ENCODE peak calls at places on chromosomes 5 and 9, in nine cellular contexts. One of them, this sample, is unnamed.

GRCh38 chr9:76894198-76894597 is 11.7 kb downstream of the PRUNE2 start:
- DNase-seq in adrenal gland: no peak
- DNase-seq in HCT116: no peak
- DNase-seq in GM12878: no peak
- DNase-seq in stomach: no peak
- DNase-seq in heart left ventricle: no peak
- DNase-seq in GM12892: no peak
- DNase-seq in sigmoid colon: no peak
- DNase-seq in gastrocnemius medialis: peak; percentile 26
- DNase-seq in this sample: no peak

GRCh38 chr9:4786599-4786998 is 6.1 kb upstream of the RCL1 start:
- DNase-seq in GM12878: no peak
- DNase-seq in HCT116: no peak
- DNase-seq in gastrocnemius medialis: no peak
- DNase-seq in stomach: no peak
- DNase-seq in sigmoid colon: no peak
- DNase-seq in adrenal gland: no peak
- DNase-seq in heart left ventricle: no peak
- DNase-seq in GM12892: no peak
- DNase-seq in this sample: no peak

GRCh38 chr5:73440262-73440661 is 8.3 kb downstream of the FOXD1 start:
- DNase-seq in heart left ventricle: no peak
- DNase-seq in GM12878: no peak
- DNase-seq in stomach: no peak
- DNase-seq in GM12892: no peak
- DNase-seq in sigmoid colon: no peak
- DNase-seq in gastrocnemius medialis: no peak
- DNase-seq in adrenal gland: no peak
- DNase-seq in HCT116: no peak
- DNase-seq in this sample: no peak

GRCh38 chr9:119559056-119559455 is 189.8 kb upstream of the BRINP1 start:
- DNase-seq in heart left ventricle: no peak
- DNase-seq in sigmoid colon: no peak
- DNase-seq in stomach: no peak
- DNase-seq in GM12892: no peak
- DNase-seq in adrenal gland: no peak
- DNase-seq in HCT116: no peak
- DNase-seq in GM12878: no peak
- DNase-seq in gastrocnemius medialis: no peak
- DNase-seq in this sample: no peak

GRCh38 chr5:102796014-102796413 is 40.9 kb downstream of the PAM start:
- DNase-seq in GM12878: no peak
- DNase-seq in adrenal gland: no peak
- DNase-seq in GM12892: no peak
- DNase-seq in gastrocnemius medialis: peak; percentile 58
- DNase-seq in stomach: no peak
- DNase-seq in heart left ventricle: no peak
- DNase-seq in sigmoid colon: no peak
- DNase-seq in HCT116: no peak
- DNase-seq in this sample: no peak

GRCh38 chr5:87042554-87042953 is 225.1 kb upstream of the RASA1 start:
- DNase-seq in heart left ventricle: no peak
- DNase-seq in sigmoid colon: no peak
- DNase-seq in stomach: no peak
- DNase-seq in HCT116: no peak
- DNase-seq in adrenal gland: no peak
- DNase-seq in GM12878: no peak
- DNase-seq in GM12892: no peak
- DNase-seq in gastrocnemius medialis: no peak
- DNase-seq in this sample: no peak

GRCh38 chr9:27124151-27124550 is 15.1 kb downstream of the TEK start:
- DNase-seq in GM12892: no peak
- DNase-seq in GM12878: no peak
- DNase-seq in adrenal gland: no peak
- DNase-seq in gastrocnemius medialis: peak; percentile 42
- DNase-seq in sigmoid colon: no peak
- DNase-seq in HCT116: no peak
- DNase-seq in stomach: no peak
- DNase-seq in heart left ventricle: no peak
- DNase-seq in this sample: no peak

GRCh38 chr5:78504726-78505431 is 143.7 kb downstream of the LHFPL2 start:
- DNase-seq in GM12878: no peak
- DNase-seq in gastrocnemius medialis: peak; percentile 93
- DNase-seq in GM12892: no peak
- DNase-seq in heart left ventricle: peak; percentile 86
- DNase-seq in sigmoid colon: peak; percentile 96
- DNase-seq in stomach: peak; percentile 71
- DNase-seq in HCT116: peak; percentile 38
- DNase-seq in adrenal gland: peak; percentile 95
- DNase-seq in this sample: peak; percentile 91

GRCh38 chr5:157294692-157295091 is 28.8 kb downstream of the CYFIP2 start:
- DNase-seq in heart left ventricle: no peak
- DNase-seq in gastrocnemius medialis: no peak
- DNase-seq in sigmoid colon: no peak
- DNase-seq in stomach: no peak
- DNase-seq in GM12892: no peak
- DNase-seq in GM12878: no peak
- DNase-seq in adrenal gland: no peak
- DNase-seq in HCT116: no peak
- DNase-seq in this sample: no peak

GRCh38 chr5:10310073-10310779 is 2.5 kb upstream of the CMBL start:
- DNase-seq in adrenal gland: no peak
- DNase-seq in sigmoid colon: no peak
- DNase-seq in HCT116: peak; percentile 69
- DNase-seq in gastrocnemius medialis: peak; percentile 73
- DNase-seq in stomach: peak; percentile 51
- DNase-seq in GM12878: no peak
- DNase-seq in GM12892: no peak
- DNase-seq in heart left ventricle: no peak
- DNase-seq in this sample: peak; percentile 81

GRCh38 chr5:111950660-111951059 is 193.7 kb upstream of the NREP start:
- DNase-seq in GM12878: no peak
- DNase-seq in heart left ventricle: no peak
- DNase-seq in HCT116: no peak
- DNase-seq in GM12892: no peak
- DNase-seq in sigmoid colon: no peak
- DNase-seq in stomach: no peak
- DNase-seq in gastrocnemius medialis: no peak
- DNase-seq in adrenal gland: no peak
- DNase-seq in this sample: no peak

GRCh38 chr9:126283799-126284465 is 42.7 kb upstream of the MVB12B start:
- DNase-seq in stomach: no peak
- DNase-seq in HCT116: no peak
- DNase-seq in sigmoid colon: no peak
- DNase-seq in gastrocnemius medialis: no peak
- DNase-seq in adrenal gland: no peak
- DNase-seq in heart left ventricle: no peak
- DNase-seq in GM12878: no peak
- DNase-seq in GM12892: no peak
- DNase-seq in this sample: no peak

GRCh38 chr5:88502179-88503064 is 233.8 kb upstream of the TMEM161B start:
- DNase-seq in heart left ventricle: no peak
- DNase-seq in GM12878: peak; percentile 20
- DNase-seq in sigmoid colon: no peak
- DNase-seq in stomach: no peak
- DNase-seq in GM12892: no peak
- DNase-seq in gastrocnemius medialis: no peak
- DNase-seq in adrenal gland: no peak
- DNase-seq in HCT116: no peak
- DNase-seq in this sample: no peak

GRCh38 chr5:94376672-94377345 is 241.6 kb downstream of the KIAA0825 start:
- DNase-seq in heart left ventricle: no peak
- DNase-seq in GM12892: no peak
- DNase-seq in sigmoid colon: no peak
- DNase-seq in gastrocnemius medialis: no peak
- DNase-seq in HCT116: no peak
- DNase-seq in adrenal gland: no peak
- DNase-seq in GM12878: no peak
- DNase-seq in stomach: no peak
- DNase-seq in this sample: no peak

GRCh38 chr9:77170991-77171699 is 6.2 kb upstream of the VPS13A start:
- DNase-seq in GM12892: no peak
- DNase-seq in HCT116: no peak
- DNase-seq in heart left ventricle: no peak
- DNase-seq in stomach: no peak
- DNase-seq in sigmoid colon: no peak
- DNase-seq in gastrocnemius medialis: peak; percentile 56
- DNase-seq in adrenal gland: no peak
- DNase-seq in GM12878: no peak
- DNase-seq in this sample: no peak

GRCh38 chr5:89535421-89535820 is 652.4 kb upstream of the MEF2C start:
- DNase-seq in adrenal gland: no peak
- DNase-seq in GM12878: no peak
- DNase-seq in stomach: no peak
- DNase-seq in GM12892: no peak
- DNase-seq in sigmoid colon: no peak
- DNase-seq in heart left ventricle: no peak
- DNase-seq in HCT116: no peak
- DNase-seq in gastrocnemius medialis: no peak
- DNase-seq in this sample: no peak

GRCh38 chr9:135992486-135993408 is 31.6 kb upstream of the UBAC1 start:
- DNase-seq in HCT116: no peak
- DNase-seq in GM12878: no peak
- DNase-seq in gastrocnemius medialis: peak; percentile 71
- DNase-seq in adrenal gland: peak; percentile 96
- DNase-seq in heart left ventricle: peak; percentile 90
- DNase-seq in sigmoid colon: peak; percentile 94
- DNase-seq in GM12892: no peak
- DNase-seq in stomach: peak; percentile 75
- DNase-seq in this sample: peak; percentile 92
- TF ChIP-seq POLR2A in HCT116: no peak
- TF ChIP-seq POLR2A in GM12878: peak; percentile 37
- TF ChIP-seq POLR2A in gastrocnemius medialis: no peak
- TF ChIP-seq POLR2A in adrenal gland: peak; percentile 65
- TF ChIP-seq POLR2A in heart left ventricle: no peak
- TF ChIP-seq POLR2A in sigmoid colon: no peak
- TF ChIP-seq POLR2A in GM12892: no peak
- TF ChIP-seq POLR2A in stomach: no peak
- TF ChIP-seq POLR2A in this sample: peak; percentile 10

GRCh38 chr5:142684508-142685031 is 1.3 kb downstream of the FGF1 start:
- DNase-seq in gastrocnemius medialis: no peak
- DNase-seq in sigmoid colon: no peak
- DNase-seq in heart left ventricle: no peak
- DNase-seq in adrenal gland: no peak
- DNase-seq in HCT116: no peak
- DNase-seq in stomach: no peak
- DNase-seq in GM12878: no peak
- DNase-seq in GM12892: no peak
- DNase-seq in this sample: no peak
- TF ChIP-seq POLR2A in gastrocnemius medialis: no peak
- TF ChIP-seq POLR2A in sigmoid colon: no peak
- TF ChIP-seq POLR2A in heart left ventricle: no peak
- TF ChIP-seq POLR2A in adrenal gland: no peak
- TF ChIP-seq POLR2A in HCT116: no peak
- TF ChIP-seq POLR2A in stomach: no peak
- TF ChIP-seq POLR2A in GM12878: no peak
- TF ChIP-seq POLR2A in GM12892: no peak
- TF ChIP-seq POLR2A in this sample: no peak

DNA sequence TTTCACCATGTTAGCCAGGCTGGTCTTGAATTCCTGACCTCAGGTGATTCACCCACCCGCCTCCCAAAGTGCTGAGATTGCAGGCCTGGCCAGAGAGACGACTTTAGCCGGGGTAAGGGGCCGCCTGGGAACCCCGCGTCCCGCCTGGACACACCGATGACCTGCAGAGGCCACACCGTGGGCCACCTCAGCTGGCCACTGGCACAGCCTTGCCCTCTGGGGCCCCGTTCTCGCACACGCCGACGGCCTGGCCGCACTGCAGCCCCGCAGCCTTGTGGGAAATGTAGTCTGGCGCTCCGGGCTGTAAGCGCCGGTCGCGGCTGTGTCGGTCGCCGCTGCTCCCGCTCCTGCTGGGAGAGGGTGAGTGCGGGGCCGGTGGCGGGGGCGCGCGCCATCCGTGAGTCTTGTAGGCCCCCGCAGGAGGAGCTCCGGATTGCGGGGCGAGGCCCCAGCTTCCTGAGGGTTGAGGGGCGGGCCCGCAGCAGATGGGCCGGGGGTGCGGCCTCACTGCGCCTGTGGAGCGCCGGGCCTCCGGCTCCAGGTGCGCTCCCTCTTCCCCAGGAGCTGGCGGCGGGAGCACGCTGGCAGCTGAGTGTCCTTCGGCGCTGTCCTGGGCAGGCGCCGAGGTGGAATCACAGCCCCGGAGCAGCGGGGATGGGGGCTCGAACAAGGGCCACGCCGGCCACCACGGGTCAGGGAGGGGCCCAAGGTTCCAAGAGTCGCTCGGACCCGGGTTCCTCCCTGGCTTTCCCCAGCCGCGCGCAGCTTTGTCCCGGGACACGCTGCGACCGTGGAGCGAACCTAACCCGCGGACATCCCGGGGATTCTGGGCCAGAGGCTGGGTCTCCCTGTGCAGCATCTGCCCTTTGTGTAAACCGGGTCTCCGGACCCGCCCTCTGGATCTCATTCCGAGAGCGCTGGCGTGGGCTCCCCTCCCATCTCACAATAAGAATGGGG is at the start of gene ZFP2:
- DNase-seq in GM12878: no peak
- DNase-seq in GM12892: no peak
- DNase-seq in stomach: peak; percentile 57
- DNase-seq in sigmoid colon: peak; percentile 72
- DNase-seq in adrenal gland: peak; percentile 35
- DNase-seq in heart left ventricle: peak; percentile 85
- DNase-seq in HCT116: peak; percentile 21
- DNase-seq in gastrocnemius medialis: no peak
- DNase-seq in this sample: peak; percentile 22
- TF ChIP-seq POLR2A in GM12878: no peak
- TF ChIP-seq POLR2A in GM12892: no peak
- TF ChIP-seq POLR2A in stomach: no peak
- TF ChIP-seq POLR2A in sigmoid colon: no peak
- TF ChIP-seq POLR2A in adrenal gland: peak; percentile 34
- TF ChIP-seq POLR2A in heart left ventricle: peak; percentile 29
- TF ChIP-seq POLR2A in HCT116: no peak
- TF ChIP-seq POLR2A in gastrocnemius medialis: no peak
- TF ChIP-seq POLR2A in this sample: no peak

GRCh38 chr5:150781706-150782614 is 3.4 kb downstream of the SMIM3 start:
- DNase-seq in sigmoid colon: peak; percentile 96
- DNase-seq in HCT116: no peak
- DNase-seq in gastrocnemius medialis: peak; percentile 77
- DNase-seq in adrenal gland: peak; percentile 71
- DNase-seq in heart left ventricle: peak; percentile 72
- DNase-seq in GM12892: no peak
- DNase-seq in stomach: peak; percentile 29
- DNase-seq in GM12878: no peak
- DNase-seq in this sample: peak; percentile 36

GRCh38 chr5:150778517-150779396 is at the start of gene SMIM3:
- DNase-seq in sigmoid colon: peak; percentile 94
- DNase-seq in heart left ventricle: peak; percentile 93
- DNase-seq in adrenal gland: peak; percentile 82
- DNase-seq in HCT116: no peak
- DNase-seq in GM12878: no peak
- DNase-seq in stomach: peak; percentile 86
- DNase-seq in GM12892: no peak
- DNase-seq in gastrocnemius medialis: peak; percentile 62
- DNase-seq in this sample: peak; percentile 49

GRCh38 chr5:150780816-150781221 is 2.3 kb downstream of the SMIM3 start:
- DNase-seq in GM12878: no peak
- DNase-seq in stomach: no peak
- DNase-seq in sigmoid colon: no peak
- DNase-seq in gastrocnemius medialis: no peak
- DNase-seq in HCT116: no peak
- DNase-seq in heart left ventricle: no peak
- DNase-seq in adrenal gland: no peak
- DNase-seq in GM12892: no peak
- DNase-seq in this sample: no peak

GRCh38 chr5:150779397-150780179 is 1.0 kb downstream of the SMIM3 start:
- DNase-seq in GM12878: no peak
- DNase-seq in adrenal gland: no peak
- DNase-seq in GM12892: no peak
- DNase-seq in stomach: no peak
- DNase-seq in heart left ventricle: no peak
- DNase-seq in gastrocnemius medialis: peak; percentile 40
- DNase-seq in HCT116: no peak
- DNase-seq in sigmoid colon: peak; percentile 70
- DNase-seq in this sample: no peak

GRCh38 chr5:150780180-150780692 is 1.7 kb downstream of the SMIM3 start:
- DNase-seq in sigmoid colon: peak; percentile 90
- DNase-seq in gastrocnemius medialis: peak; percentile 68
- DNase-seq in stomach: peak; percentile 31
- DNase-seq in heart left ventricle: no peak
- DNase-seq in GM12878: peak; percentile 81
- DNase-seq in GM12892: no peak
- DNase-seq in adrenal gland: peak; percentile 63
- DNase-seq in HCT116: no peak
- DNase-seq in this sample: no peak
- TF ChIP-seq POLR2A in sigmoid colon: peak; percentile 22
- TF ChIP-seq POLR2A in gastrocnemius medialis: peak; percentile 60
- TF ChIP-seq POLR2A in stomach: no peak
- TF ChIP-seq POLR2A in heart left ventricle: peak; percentile 41
- TF ChIP-seq POLR2A in GM12878: no peak
- TF ChIP-seq POLR2A in GM12892: no peak
- TF ChIP-seq POLR2A in adrenal gland: no peak
- TF ChIP-seq POLR2A in HCT116: no peak
- TF ChIP-seq POLR2A in this sample: no peak